ENCODE peak calls at places on chromosome 19, in seven cellular contexts. One of them, this sample, is unnamed.
A peak's percentile ranks its signal among the peaks of the same experiment; 100 is the strongest.

GRCh38 chr19:56566904-56567273 is 379 bp upstream of the ZNF470 start:
- DNase-seq in left colon: peak; percentile 45
- DNase-seq in AG09309: no peak
- DNase-seq in GM20000: peak; percentile 57
- DNase-seq in CD4-positive, CD25-positive, alpha-beta regulatory T cell: no peak
- DNase-seq in effector CD4-positive, alpha-beta T cell: no peak
- DNase-seq in effector memory CD4-positive, alpha-beta T cell: peak; percentile 0
- DNase-seq in this sample: no peak

GRCh38 chr19:47255947-47256687 is at the start of gene CCDC9:
- DNase-seq in AG09309: peak; percentile 84
- DNase-seq in GM20000: no peak
- DNase-seq in effector memory CD4-positive, alpha-beta T cell: peak; percentile 88
- DNase-seq in left colon: peak; percentile 97
- DNase-seq in CD4-positive, CD25-positive, alpha-beta regulatory T cell: peak; percentile 95
- DNase-seq in effector CD4-positive, alpha-beta T cell: peak; percentile 84
- DNase-seq in this sample: peak; percentile 95

GRCh38 chr19:3196064-3196932 is 10.6 kb downstream of the NCLN start:
- DNase-seq in AG09309: no peak
- DNase-seq in effector CD4-positive, alpha-beta T cell: no peak
- DNase-seq in effector memory CD4-positive, alpha-beta T cell: no peak
- DNase-seq in CD4-positive, CD25-positive, alpha-beta regulatory T cell: no peak
- DNase-seq in GM20000: no peak
- DNase-seq in left colon: no peak
- DNase-seq in this sample: no peak

GRCh38 chr19:44637390-44637764 is 6.3 kb upstream of the PVR start:
- DNase-seq in CD4-positive, CD25-positive, alpha-beta regulatory T cell: no peak
- DNase-seq in left colon: no peak
- DNase-seq in effector CD4-positive, alpha-beta T cell: no peak
- DNase-seq in effector memory CD4-positive, alpha-beta T cell: no peak
- DNase-seq in AG09309: no peak
- DNase-seq in GM20000: no peak
- DNase-seq in this sample: no peak

GRCh38 chr19:5071579-5071978 is 102.7 kb downstream of the KDM4B start:
- DNase-seq in left colon: no peak
- DNase-seq in CD4-positive, CD25-positive, alpha-beta regulatory T cell: no peak
- DNase-seq in AG09309: no peak
- DNase-seq in GM20000: no peak
- DNase-seq in effector memory CD4-positive, alpha-beta T cell: no peak
- DNase-seq in effector CD4-positive, alpha-beta T cell: no peak
- DNase-seq in this sample: no peak

GRCh38 chr19:14070268-14071050 is 2.1 kb upstream of the MISP3 start:
- DNase-seq in effector memory CD4-positive, alpha-beta T cell: no peak
- DNase-seq in GM20000: no peak
- DNase-seq in effector CD4-positive, alpha-beta T cell: no peak
- DNase-seq in CD4-positive, CD25-positive, alpha-beta regulatory T cell: no peak
- DNase-seq in AG09309: no peak
- DNase-seq in left colon: peak; percentile 32
- DNase-seq in this sample: no peak

GRCh38 chr19:17829855-17830566 is 8.7 kb upstream of the INSL3 start:
- DNase-seq in effector memory CD4-positive, alpha-beta T cell: no peak
- DNase-seq in AG09309: no peak
- DNase-seq in GM20000: no peak
- DNase-seq in effector CD4-positive, alpha-beta T cell: no peak
- DNase-seq in CD4-positive, CD25-positive, alpha-beta regulatory T cell: no peak
- DNase-seq in left colon: peak; percentile 60
- DNase-seq in this sample: no peak

GRCh38 chr19:47839913-47840312 is 18.2 kb downstream of the CRX start:
- DNase-seq in left colon: no peak
- DNase-seq in effector memory CD4-positive, alpha-beta T cell: no peak
- DNase-seq in CD4-positive, CD25-positive, alpha-beta regulatory T cell: no peak
- DNase-seq in AG09309: no peak
- DNase-seq in effector CD4-positive, alpha-beta T cell: no peak
- DNase-seq in GM20000: no peak
- DNase-seq in this sample: no peak

GRCh38 chr19:6740589-6741348 is 1.3 kb downstream of the TRIP10 start:
- DNase-seq in effector memory CD4-positive, alpha-beta T cell: peak; percentile 13
- DNase-seq in GM20000: peak; percentile 70
- DNase-seq in left colon: peak; percentile 73
- DNase-seq in effector CD4-positive, alpha-beta T cell: peak; percentile 11
- DNase-seq in AG09309: no peak
- DNase-seq in CD4-positive, CD25-positive, alpha-beta regulatory T cell: no peak
- DNase-seq in this sample: no peak

GRCh38 chr19:49301165-49301865 is 23.7 kb downstream of the SLC6A16 start:
- DNase-seq in CD4-positive, CD25-positive, alpha-beta regulatory T cell: peak; percentile 75
- DNase-seq in effector memory CD4-positive, alpha-beta T cell: peak; percentile 70
- DNase-seq in AG09309: peak; percentile 8
- DNase-seq in effector CD4-positive, alpha-beta T cell: peak; percentile 72
- DNase-seq in GM20000: peak; percentile 86
- DNase-seq in left colon: peak; percentile 47
- DNase-seq in this sample: peak; percentile 62

GRCh38 chr19:39590265-39590664 is 12.1 kb upstream of the LGALS13 start:
- DNase-seq in effector CD4-positive, alpha-beta T cell: no peak
- DNase-seq in GM20000: no peak
- DNase-seq in CD4-positive, CD25-positive, alpha-beta regulatory T cell: peak; percentile 3
- DNase-seq in left colon: no peak
- DNase-seq in AG09309: no peak
- DNase-seq in effector memory CD4-positive, alpha-beta T cell: no peak
- DNase-seq in this sample: no peak

GRCh38 chr19:8387688-8388611 is 2.2 kb upstream of the RAB11B start:
- DNase-seq in AG09309: no peak
- DNase-seq in left colon: no peak
- DNase-seq in effector memory CD4-positive, alpha-beta T cell: no peak
- DNase-seq in GM20000: no peak
- DNase-seq in effector CD4-positive, alpha-beta T cell: no peak
- DNase-seq in CD4-positive, CD25-positive, alpha-beta regulatory T cell: no peak
- DNase-seq in this sample: no peak

GRCh38 chr19:11355160-11356073 is at the start of gene PLPPR2:
- DNase-seq in AG09309: peak; percentile 34
- DNase-seq in effector memory CD4-positive, alpha-beta T cell: peak; percentile 81
- DNase-seq in effector CD4-positive, alpha-beta T cell: peak; percentile 76
- DNase-seq in CD4-positive, CD25-positive, alpha-beta regulatory T cell: peak; percentile 84
- DNase-seq in left colon: peak; percentile 90
- DNase-seq in GM20000: peak; percentile 90
- DNase-seq in this sample: peak; percentile 75

GRCh38 chr19:12833747-12834417 is 497 bp downstream of the RTBDN start:
- DNase-seq in CD4-positive, CD25-positive, alpha-beta regulatory T cell: no peak
- DNase-seq in effector CD4-positive, alpha-beta T cell: no peak
- DNase-seq in left colon: no peak
- DNase-seq in effector memory CD4-positive, alpha-beta T cell: peak; percentile 34
- DNase-seq in GM20000: peak; percentile 83
- DNase-seq in AG09309: no peak
- DNase-seq in this sample: no peak

GRCh38 chr19:18939922-18940775 is 868 bp downstream of the HOMER3 start:
- DNase-seq in CD4-positive, CD25-positive, alpha-beta regulatory T cell: no peak
- DNase-seq in effector memory CD4-positive, alpha-beta T cell: no peak
- DNase-seq in GM20000: peak; percentile 55
- DNase-seq in left colon: peak; percentile 49
- DNase-seq in AG09309: no peak
- DNase-seq in effector CD4-positive, alpha-beta T cell: no peak
- DNase-seq in this sample: no peak

GRCh38 chr19:51123381-51124186 is 1.1 kb upstream of the SIGLEC9 start:
- DNase-seq in left colon: no peak
- DNase-seq in AG09309: no peak
- DNase-seq in GM20000: no peak
- DNase-seq in effector CD4-positive, alpha-beta T cell: no peak
- DNase-seq in effector memory CD4-positive, alpha-beta T cell: peak; percentile 14
- DNase-seq in CD4-positive, CD25-positive, alpha-beta regulatory T cell: peak; percentile 94
- DNase-seq in this sample: no peak

GRCh38 chr19:10420444-10421239 is at the start of gene PDE4A:
- DNase-seq in effector CD4-positive, alpha-beta T cell: peak; percentile 34
- DNase-seq in effector memory CD4-positive, alpha-beta T cell: no peak
- DNase-seq in left colon: no peak
- DNase-seq in AG09309: no peak
- DNase-seq in CD4-positive, CD25-positive, alpha-beta regulatory T cell: peak; percentile 79
- DNase-seq in GM20000: peak; percentile 71
- DNase-seq in this sample: no peak

GRCh38 chr19:2201473-2202148 is 34.5 kb downstream of the PLEKHJ1 start:
- DNase-seq in effector memory CD4-positive, alpha-beta T cell: no peak
- DNase-seq in AG09309: no peak
- DNase-seq in GM20000: no peak
- DNase-seq in CD4-positive, CD25-positive, alpha-beta regulatory T cell: no peak
- DNase-seq in left colon: no peak
- DNase-seq in effector CD4-positive, alpha-beta T cell: no peak
- DNase-seq in this sample: no peak

GRCh38 chr19:9295411-9295849 is 14.2 kb downstream of the ZNF699 start:
- DNase-seq in effector CD4-positive, alpha-beta T cell: no peak
- DNase-seq in effector memory CD4-positive, alpha-beta T cell: no peak
- DNase-seq in GM20000: no peak
- DNase-seq in CD4-positive, CD25-positive, alpha-beta regulatory T cell: no peak
- DNase-seq in AG09309: no peak
- DNase-seq in left colon: no peak
- DNase-seq in this sample: no peak

GRCh38 chr19:897442-898039 is 4.3 kb downstream of the RNU6-9 start:
- DNase-seq in effector CD4-positive, alpha-beta T cell: no peak
- DNase-seq in effector memory CD4-positive, alpha-beta T cell: no peak
- DNase-seq in AG09309: no peak
- DNase-seq in left colon: no peak
- DNase-seq in GM20000: no peak
- DNase-seq in CD4-positive, CD25-positive, alpha-beta regulatory T cell: no peak
- DNase-seq in this sample: no peak

GRCh38 chr19:45091031-45091918 is 1.7 kb upstream of the PPP1R37 start:
- DNase-seq in left colon: peak; percentile 97
- DNase-seq in CD4-positive, CD25-positive, alpha-beta regulatory T cell: peak; percentile 96
- DNase-seq in GM20000: peak; percentile 91
- DNase-seq in effector CD4-positive, alpha-beta T cell: peak; percentile 97
- DNase-seq in effector memory CD4-positive, alpha-beta T cell: peak; percentile 95
- DNase-seq in AG09309: peak; percentile 95
- DNase-seq in this sample: peak; percentile 96

GRCh38 chr19:14434157-14434501 is 1.0 kb downstream of the PKN1 start:
- DNase-seq in left colon: no peak
- DNase-seq in GM20000: no peak
- DNase-seq in effector CD4-positive, alpha-beta T cell: no peak
- DNase-seq in CD4-positive, CD25-positive, alpha-beta regulatory T cell: no peak
- DNase-seq in effector memory CD4-positive, alpha-beta T cell: peak; percentile 23
- DNase-seq in AG09309: no peak
- DNase-seq in this sample: no peak

GRCh38 chr19:35124098-35125060 is 8.8 kb downstream of the FXYD3 start:
- DNase-seq in effector CD4-positive, alpha-beta T cell: peak; percentile 74
- DNase-seq in AG09309: peak; percentile 69
- DNase-seq in left colon: peak; percentile 96
- DNase-seq in effector memory CD4-positive, alpha-beta T cell: peak; percentile 82
- DNase-seq in CD4-positive, CD25-positive, alpha-beta regulatory T cell: peak; percentile 86
- DNase-seq in GM20000: peak; percentile 94
- DNase-seq in this sample: peak; percentile 83

GRCh38 chr19:18428837-18429674 is 8.9 kb downstream of the ISYNA1 start:
- DNase-seq in GM20000: peak; percentile 97
- DNase-seq in AG09309: no peak
- DNase-seq in effector CD4-positive, alpha-beta T cell: peak; percentile 84
- DNase-seq in left colon: peak; percentile 71
- DNase-seq in CD4-positive, CD25-positive, alpha-beta regulatory T cell: peak; percentile 88
- DNase-seq in effector memory CD4-positive, alpha-beta T cell: peak; percentile 83
- DNase-seq in this sample: peak; percentile 78

GRCh38 chr19:58002384-58003152 is at the start of gene ZNF606:
- DNase-seq in effector memory CD4-positive, alpha-beta T cell: peak; percentile 75
- DNase-seq in CD4-positive, CD25-positive, alpha-beta regulatory T cell: peak; percentile 94
- DNase-seq in left colon: peak; percentile 88
- DNase-seq in effector CD4-positive, alpha-beta T cell: peak; percentile 74
- DNase-seq in GM20000: peak; percentile 97
- DNase-seq in AG09309: peak; percentile 40
- DNase-seq in this sample: peak; percentile 70

GRCh38 chr19:32166238-32166637 is 179.2 kb upstream of the ZNF507 start:
- DNase-seq in left colon: no peak
- DNase-seq in CD4-positive, CD25-positive, alpha-beta regulatory T cell: no peak
- DNase-seq in effector CD4-positive, alpha-beta T cell: no peak
- DNase-seq in effector memory CD4-positive, alpha-beta T cell: no peak
- DNase-seq in GM20000: no peak
- DNase-seq in AG09309: no peak
- DNase-seq in this sample: no peak

GRCh38 chr19:48303866-48304265 is 21.5 kb upstream of the EMP3 start:
- DNase-seq in left colon: no peak
- DNase-seq in effector CD4-positive, alpha-beta T cell: no peak
- DNase-seq in CD4-positive, CD25-positive, alpha-beta regulatory T cell: no peak
- DNase-seq in effector memory CD4-positive, alpha-beta T cell: no peak
- DNase-seq in GM20000: no peak
- DNase-seq in AG09309: no peak
- DNase-seq in this sample: no peak

GRCh38 chr19:18594096-18594823 is 5.7 kb downstream of the REX1BD start:
- DNase-seq in AG09309: no peak
- DNase-seq in CD4-positive, CD25-positive, alpha-beta regulatory T cell: peak; percentile 65
- DNase-seq in effector memory CD4-positive, alpha-beta T cell: peak; percentile 65
- DNase-seq in left colon: peak; percentile 65
- DNase-seq in effector CD4-positive, alpha-beta T cell: peak; percentile 72
- DNase-seq in GM20000: peak; percentile 96
- DNase-seq in this sample: peak; percentile 66